ENCODE peak calls at places on chromosome 1, in five cellular contexts. E is H9, C is transverse colon, V is mesendoderm, Q is Peyer's patch. H is an unnamed sample.

GRCh38 chr1:235918032-235918431 is 51.3 kb upstream of the LYST start:
- DNase-seq in V (no peak), E (no peak), Q (no peak), C (no peak), H (no peak)

GRCh38 chr1:221567859-221568507 is 173.9 kb downstream of the DUSP10 start:
- DNase-seq in V (no peak), C (no peak), Q (no peak), E (no peak), H (no peak)

GRCh38 chr1:38026592-38027200 is 14.2 kb downstream of the UTP11 start:
- DNase-seq in C (peak; percentile 26), E (peak; percentile 77), V (peak; percentile 77), Q (no peak), H (peak; percentile 28)

GRCh38 chr1:153598309-153599172 is 14.4 kb downstream of the S100A16 start:
- DNase-seq in E (peak; percentile 87), V (peak; percentile 91), C (peak; percentile 23), Q (no peak), H (no peak)

GRCh38 chr1:76759950-76760349 is 107.3 kb upstream of the ST6GALNAC5 start:
- DNase-seq in C (no peak), Q (no peak), V (peak; percentile 48), E (no peak), H (no peak)

GRCh38 chr1:203046984-203047630 is 20.8 kb downstream of the PPFIA4 start:
- DNase-seq in C (no peak), Q (peak; percentile 44), E (no peak), V (no peak), H (no peak)

GRCh38 chr1:187433598-187433997 is 604.8 kb downstream of the PLA2G4A start:
- DNase-seq in Q (no peak), C (no peak), E (no peak), V (no peak), H (no peak)

GRCh38 chr1:188669715-188670114 is 1807.9 kb downstream of the BRINP3 start:
- DNase-seq in E (no peak), Q (no peak), V (no peak), C (no peak), H (no peak)

GRCh38 chr1:169207825-169208520 is 101.5 kb downstream of the ATP1B1 start:
- DNase-seq in Q (no peak), V (no peak), E (no peak), C (no peak), H (no peak)

GRCh38 chr1:45922374-45922773 is 119.0 kb downstream of the MAST2 start:
- DNase-seq in Q (no peak), V (no peak), C (no peak), E (no peak), H (no peak)

GRCh38 chr1:204591473-204592090 is 75.4 kb downstream of the MDM4 start:
- DNase-seq in Q (no peak), V (no peak), C (no peak), E (no peak), H (no peak)

GRCh38 chr1:166069390-166069789 is 97.4 kb downstream of the FAM78B start:
- DNase-seq in C (no peak), Q (no peak), E (no peak), V (peak; percentile 26), H (no peak)

GRCh38 chr1:200306954-200307754 is 102.7 kb downstream of the ZNF281 start:
- DNase-seq in E (no peak), Q (no peak), V (peak; percentile 42), C (no peak), H (peak; percentile 63)

GRCh38 chr1:13652238-13652637 is 47.8 kb upstream of the PRDM2 start:
- DNase-seq in E (no peak), C (no peak), Q (no peak), V (no peak), H (no peak)

GRCh38 chr1:8121261-8122159 is 95.4 kb upstream of the ERRFI1 start:
- DNase-seq in C (peak; percentile 57), V (peak; percentile 61), E (peak; percentile 46), Q (no peak), H (peak; percentile 32)

GRCh38 chr1:64685942-64686341 is 58.9 kb upstream of the RAVER2 start:
- DNase-seq in E (no peak), Q (no peak), C (no peak), V (no peak), H (peak; percentile 70)

GRCh38 chr1:112026018-112026417 is 36.5 kb upstream of the KCND3 start:
- DNase-seq in Q (no peak), V (no peak), E (no peak), C (no peak), H (no peak)

GRCh38 chr1:15942661-15943514 is 33.0 kb downstream of the ZBTB17 start:
- DNase-seq in E (no peak), C (no peak), Q (no peak), V (no peak), H (no peak)

GRCh38 chr1:72643142-72643541 is 360.8 kb upstream of the NEGR1 start:
- DNase-seq in Q (no peak), V (no peak), C (no peak), E (no peak), H (no peak)

GRCh38 chr1:231045318-231045717 is 5.3 kb upstream of the FAM89A start:
- DNase-seq in V (no peak), E (no peak), C (no peak), Q (no peak), H (no peak)

GRCh38 chr1:52234708-52235107 is 92.8 kb downstream of the ZFYVE9 start:
- DNase-seq in Q (no peak), C (no peak), E (no peak), V (no peak), H (no peak)

GRCh38 chr1:86104606-86105532 is 51.7 kb downstream of the COL24A1 start:
- DNase-seq in E (no peak), C (peak; percentile 14), V (no peak), Q (peak; percentile 41), H (no peak)

GRCh38 chr1:107787299-107787698 is 177.7 kb downstream of the VAV3 start:
- DNase-seq in C (no peak), Q (no peak), V (peak; percentile 55), E (peak; percentile 41), H (no peak)

GRCh38 chr1:81126989-81127571 is 673.7 kb upstream of the ADGRL2 start:
- DNase-seq in Q (no peak), E (no peak), V (no peak), C (no peak), H (peak; percentile 10)

GRCh38 chr1:97562096-97562495 is 358.7 kb downstream of the DPYD start:
- DNase-seq in Q (no peak), E (no peak), C (no peak), V (peak; percentile 8), H (no peak)

GRCh38 chr1:181817091-181817490 is 244.4 kb downstream of the ZNF648 start:
- DNase-seq in E (no peak), Q (no peak), C (no peak), V (no peak), H (no peak)

GRCh38 chr1:209150114-209150513 is 433.4 kb upstream of the CAMK1G start:
- DNase-seq in E (no peak), V (peak; percentile 75), C (no peak), Q (no peak), H (peak; percentile 5)

GRCh38 chr1:90831910-90832309 is 114.8 kb upstream of the BARHL2 start:
- DNase-seq in C (no peak), E (no peak), Q (no peak), V (no peak), H (no peak)

GRCh38 chr1:201282931-201283829 is at the start of gene PKP1:
- DNase-seq in Q (peak; percentile 76), E (peak; percentile 69), V (peak; percentile 39), C (peak; percentile 51), H (peak; percentile 53)

GRCh38 chr1:232875536-232875935 is 70.3 kb downstream of the MAP10 start:
- DNase-seq in Q (no peak), C (no peak), E (no peak), V (no peak), H (no peak)

GRCh38 chr1:34781071-34781843 is at the start of gene GJB3:
- DNase-seq in E (peak; percentile 71), V (peak; percentile 19), C (peak; percentile 47), Q (peak; percentile 60), H (peak; percentile 12)

GRCh38 chr1:226882631-226883409 is 12.4 kb downstream of the PSEN2 start:
- DNase-seq in C (peak; percentile 33), Q (no peak), V (no peak), E (no peak), H (peak; percentile 85)

GRCh38 chr1:13860023-13860422 is 160.0 kb downstream of the PRDM2 start:
- DNase-seq in V (no peak), E (no peak), Q (no peak), C (peak; percentile 28), H (peak; percentile 75)

DNA sequence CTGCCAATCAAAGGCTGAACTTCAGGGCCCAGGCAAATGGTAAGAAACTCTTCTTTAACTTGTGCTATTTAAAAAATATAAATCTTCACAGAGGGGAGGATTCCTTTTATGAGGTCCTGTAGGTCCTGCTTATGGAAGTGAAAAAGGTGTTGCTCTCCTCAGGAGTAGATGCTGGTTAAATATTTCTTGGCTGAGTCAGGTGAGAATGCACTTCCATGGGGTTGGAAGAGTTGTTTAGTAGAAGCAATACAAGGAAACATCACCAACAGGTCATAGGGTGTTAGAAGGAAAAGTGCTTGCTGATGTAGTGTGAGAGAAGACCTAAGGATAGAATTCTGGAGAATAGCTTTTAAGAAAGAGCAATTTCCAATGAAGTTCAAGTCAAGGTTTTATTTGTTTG is 42.2 kb upstream of the ATP1A1 start:
- DNase-seq in Q (no peak), C (no peak), V (no peak), E (no peak), H (no peak)
- H3K4me1 ChIP-seq in Q (peaks cover 5% of the 10 kb centered on the region), C (peaks cover 45% of the 10 kb centered on the region), V (peaks cover 5% of the 10 kb centered on the region), E (peaks cover 3% of the 10 kb centered on the region), H (peaks cover 18% of the 10 kb centered on the region)

DNA sequence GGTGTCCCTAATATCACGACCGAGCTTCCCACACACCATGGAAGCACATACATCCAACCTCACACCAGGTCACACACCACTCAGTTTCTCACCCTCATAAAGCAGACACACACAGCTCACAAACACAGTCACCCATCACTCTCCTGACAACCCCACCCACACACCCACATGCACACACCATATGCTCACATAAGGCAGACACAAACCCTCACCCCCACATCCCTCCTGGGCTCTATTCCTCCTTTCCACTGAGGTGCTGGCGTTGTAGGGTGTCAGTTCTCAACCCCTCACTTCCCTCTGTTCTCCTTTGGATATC is 48.6 kb downstream of the RHBG start:
- DNase-seq in V (no peak), Q (no peak), E (no peak), C (no peak), H (no peak)
- H3K27me3 ChIP-seq in V (no peaks in the 10 kb centered on the region), Q (no peaks in the 10 kb centered on the region), E (peaks cover 17% of the 10 kb centered on the region), C (peaks cover 94% of the 10 kb centered on the region), H (peaks cover 22% of the 10 kb centered on the region)

DNA sequence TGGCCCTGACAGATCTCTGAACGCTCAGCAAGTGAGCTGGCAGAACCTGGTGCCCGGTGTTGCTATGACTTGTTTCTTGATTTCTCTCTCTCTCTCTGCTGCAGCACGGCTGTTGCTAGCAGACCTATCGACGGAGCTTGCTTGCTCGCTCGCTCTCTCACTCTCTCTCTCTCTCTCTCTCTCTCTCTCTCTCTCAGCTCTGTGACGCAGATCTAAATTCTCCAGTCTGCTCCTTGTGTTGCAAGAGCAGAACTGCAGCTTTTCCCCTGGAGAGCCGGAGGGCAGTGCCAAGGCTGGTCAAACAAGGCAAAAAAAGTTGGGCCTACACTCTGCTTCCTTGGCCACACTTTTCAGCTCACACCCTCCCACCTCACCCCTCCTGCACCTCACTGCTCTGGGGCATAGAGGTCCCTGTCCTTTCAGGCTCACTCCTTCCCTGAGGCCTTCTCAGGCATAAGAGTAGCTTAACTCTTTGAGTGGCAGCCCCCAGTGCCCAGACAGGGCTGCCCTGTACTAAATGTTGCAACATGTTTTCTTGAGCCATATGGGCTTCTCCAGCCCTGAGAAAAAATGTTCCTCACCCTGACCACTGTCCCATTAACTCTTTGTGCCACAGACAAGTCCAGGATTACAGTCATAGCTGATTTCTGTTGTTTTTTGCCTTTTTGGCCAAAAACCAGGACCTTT is 72.2 kb downstream of the CD46 start:
- DNase-seq in E (peak; percentile 72), V (peak; percentile 95), C (peak; percentile 84), Q (peak; percentile 77), H (peak; percentile 91)
- H3K4me1 ChIP-seq in E (no peaks in the 10 kb centered on the region), V (no peaks in the 10 kb centered on the region), C (peaks cover 84% of the 10 kb centered on the region), Q (no peaks in the 10 kb centered on the region), H (peaks cover 19% of the 10 kb centered on the region)

GRCh38 chr1:1179339-1179982 is 5.8 kb downstream of the TTLL10 start:
- DNase-seq in C (peak; percentile 5), Q (no peak), E (peak; percentile 29), V (no peak), H (no peak)
- H3K27me3 ChIP-seq in C (peaks cover 28% of the 10 kb centered on the region), Q (no peaks in the 10 kb centered on the region), E (no peaks in the 10 kb centered on the region), V (no peaks in the 10 kb centered on the region), H (peaks cover 8% of the 10 kb centered on the region)